ENCODE peak calls at places on chromosomes 11 and 22, in eight cellular contexts. A, H, I, N, E, T, R and Y are unnamed samples.

GRCh38 chr11:59706518-59707285 is 6.9 kb downstream of the OR10V1 start:
- DNase-seq in R (no peak), I (no peak), H (no peak), N (no peak), T (no peak), E (no peak), A (peak), Y (peak)

GRCh38 chr22:46464701-46465347 is 72.6 kb downstream of the CELSR1 start:
- DNase-seq in I (no peak), A (no peak), T (no peak), H (no peak), R (no peak), E (no peak), N (no peak), Y (no peak)

GRCh38 chr11:7858001-7858400 is 61.3 kb upstream of the OR5P2 start:
- DNase-seq in I (no peak), H (no peak), N (no peak), T (no peak), A (no peak), R (no peak), E (no peak), Y (no peak)

GRCh38 chr11:109747839-109748238 is 325.8 kb downstream of the C11orf87 start:
- DNase-seq in E (no peak), T (no peak), A (no peak), R (no peak), N (no peak), H (no peak), I (no peak), Y (peak)

GRCh38 chr11:128291835-128292234 is 295.5 kb downstream of the ETS1 start:
- DNase-seq in T (no peak), N (no peak), E (no peak), I (no peak), R (no peak), A (no peak), H (peak), Y (peak)

GRCh38 chr11:68329496-68329895 is 17.1 kb downstream of the LRP5 start:
- DNase-seq in E (no peak), I (no peak), T (no peak), H (no peak), R (no peak), A (no peak), N (no peak), Y (no peak)

GRCh38 chr11:120109531-120109930 is 28.4 kb downstream of the TRIM29 start:
- DNase-seq in E (no peak), N (no peak), A (no peak), H (no peak), R (no peak), T (no peak), I (no peak), Y (no peak)

GRCh38 chr22:23035557-23036277 is 34.6 kb upstream of the GNAZ start:
- DNase-seq in I (no peak), T (no peak), H (no peak), R (no peak), E (no peak), N (no peak), A (no peak), Y (no peak)

GRCh38 chr22:29901354-29901753 is 18.4 kb downstream of the MTMR3 start:
- DNase-seq in A (no peak), R (no peak), E (no peak), T (no peak), H (no peak), I (no peak), N (no peak), Y (peak)

GRCh38 chr11:61980783-61981541 is 13.5 kb upstream of the FTH1 start:
- DNase-seq in A (no peak), I (no peak), T (no peak), N (no peak), R (no peak), E (no peak), H (no peak), Y (peak)

GRCh38 chr11:65291613-65292012 is 23.1 kb upstream of the CDC42EP2 start:
- DNase-seq in H (no peak), I (no peak), N (no peak), R (no peak), T (no peak), A (no peak), E (peak), Y (no peak)

GRCh38 chr11:116438651-116439479 is 333.9 kb downstream of the BUD13 start:
- DNase-seq in R (no peak), I (no peak), H (no peak), E (no peak), N (no peak), T (no peak), A (no peak), Y (no peak)

GRCh38 chr11:78647986-78648875 is 73.6 kb upstream of the NARS2 start:
- DNase-seq in T (no peak), I (no peak), E (no peak), A (no peak), N (no peak), H (no peak), R (no peak), Y (no peak)

GRCh38 chr11:9231848-9232177 is 33.3 kb downstream of the DENND5A start:
- DNase-seq in I (no peak), R (no peak), H (no peak), A (peak), T (no peak), N (no peak), E (no peak), Y (peak)

GRCh38 chr11:78149646-78150045 is 10.2 kb upstream of the ALG8 start:
- DNase-seq in I (no peak), N (no peak), E (no peak), H (no peak), R (no peak), A (no peak), T (no peak), Y (no peak)

GRCh38 chr22:19051381-19051780 is 70.8 kb downstream of the DGCR2 start:
- DNase-seq in I (no peak), H (no peak), T (no peak), R (no peak), N (no peak), E (no peak), A (no peak), Y (no peak)

GRCh38 chr11:29781268-29781667 is 235.6 kb downstream of the KCNA4 start:
- DNase-seq in R (no peak), T (peak), H (no peak), A (no peak), I (no peak), N (no peak), E (no peak), Y (no peak)

GRCh38 chr11:2443881-2444300 is 423 bp downstream of the TRPM5 start:
- DNase-seq in N (no peak), R (peak), I (no peak), E (no peak), H (no peak), A (no peak), T (no peak), Y (no peak)

GRCh38 chr11:30282289-30282631 is 40.6 kb upstream of the ARL14EP start:
- DNase-seq in A (no peak), R (no peak), E (no peak), I (no peak), H (no peak), T (no peak), N (no peak), Y (no peak)

GRCh38 chr11:45665933-45666647 is 668 bp upstream of the CHST1 start:
- DNase-seq in T (no peak), H (no peak), I (no peak), E (no peak), A (no peak), R (no peak), N (no peak), Y (no peak)

GRCh38 chr11:120424970-120425332 is 86.6 kb upstream of the GRIK4 start:
- DNase-seq in R (no peak), I (no peak), A (no peak), E (no peak), H (no peak), N (no peak), T (no peak), Y (no peak)

GRCh38 chr22:36587289-36588154 is 58.6 kb upstream of the EIF3D start:
- DNase-seq in I (no peak), R (no peak), N (no peak), T (no peak), A (no peak), E (no peak), H (no peak), Y (no peak)

GRCh38 chr11:48088682-48089050 is 108.3 kb downstream of the PTPRJ start:
- DNase-seq in I (peak), T (no peak), R (no peak), H (no peak), E (no peak), A (no peak), N (no peak), Y (no peak)

GRCh38 chr11:128632151-128632791 is 44.9 kb upstream of the ETS1 start:
- DNase-seq in N (no peak), A (peak), R (no peak), E (peak), T (peak), H (peak), I (peak), Y (peak)

GRCh38 chr11:9774591-9775392 is 110.9 kb downstream of the SWAP70 start:
- DNase-seq in T (peak), N (no peak), R (no peak), H (no peak), I (no peak), A (no peak), E (no peak), Y (no peak)